ENCODE peak calls at places on chromosome 17, in seven cellular contexts. One of them, this sample, is unnamed.

GRCh38 chr17:77530591-77530990 is 389.8 kb downstream of the SEC14L1 start:
- DNase-seq in heart right ventricle: no peak
- DNase-seq in uterus: no peak
- DNase-seq in sigmoid colon: no peak
- DNase-seq in adrenal gland: no peak
- DNase-seq in activated CD8-positive, alpha-beta T cell treated with anti-CD3 and anti-CD28 coated beads for 36 hours: no peak
- DNase-seq in prostate gland: no peak
- DNase-seq in this sample: no peak

GRCh38 chr17:41492351-41492750 is 2.6 kb upstream of the KRT36 start:
- DNase-seq in heart right ventricle: no peak
- DNase-seq in uterus: peak; percentile 38
- DNase-seq in sigmoid colon: no peak
- DNase-seq in adrenal gland: peak; percentile 42
- DNase-seq in activated CD8-positive, alpha-beta T cell treated with anti-CD3 and anti-CD28 coated beads for 36 hours: no peak
- DNase-seq in prostate gland: no peak
- DNase-seq in this sample: no peak

GRCh38 chr17:82021728-82022309 is 859 bp downstream of the CENPX start:
- DNase-seq in heart right ventricle: no peak
- DNase-seq in uterus: no peak
- DNase-seq in sigmoid colon: no peak
- DNase-seq in adrenal gland: no peak
- DNase-seq in activated CD8-positive, alpha-beta T cell treated with anti-CD3 and anti-CD28 coated beads for 36 hours: peak; percentile 39
- DNase-seq in prostate gland: no peak
- DNase-seq in this sample: no peak

GRCh38 chr17:44266402-44267164 is 1.4 kb downstream of the SLC4A1 start:
- DNase-seq in heart right ventricle: no peak
- DNase-seq in uterus: no peak
- DNase-seq in sigmoid colon: no peak
- DNase-seq in adrenal gland: no peak
- DNase-seq in activated CD8-positive, alpha-beta T cell treated with anti-CD3 and anti-CD28 coated beads for 36 hours: no peak
- DNase-seq in prostate gland: no peak
- DNase-seq in this sample: no peak

GRCh38 chr17:42050360-42051012 is at the start of gene C17orf113:
- DNase-seq in heart right ventricle: peak; percentile 59
- DNase-seq in uterus: peak; percentile 50
- DNase-seq in sigmoid colon: peak; percentile 75
- DNase-seq in adrenal gland: peak; percentile 47
- DNase-seq in activated CD8-positive, alpha-beta T cell treated with anti-CD3 and anti-CD28 coated beads for 36 hours: peak; percentile 62
- DNase-seq in prostate gland: peak; percentile 41
- DNase-seq in this sample: no peak

GRCh38 chr17:61540870-61541269 is 50.1 kb downstream of the NACA2 start:
- DNase-seq in heart right ventricle: no peak
- DNase-seq in uterus: no peak
- DNase-seq in sigmoid colon: no peak
- DNase-seq in adrenal gland: no peak
- DNase-seq in activated CD8-positive, alpha-beta T cell treated with anti-CD3 and anti-CD28 coated beads for 36 hours: no peak
- DNase-seq in prostate gland: no peak
- DNase-seq in this sample: no peak

GRCh38 chr17:58224315-58224714 is 5.3 kb upstream of the MKS1 start:
- DNase-seq in heart right ventricle: no peak
- DNase-seq in uterus: no peak
- DNase-seq in sigmoid colon: no peak
- DNase-seq in adrenal gland: no peak
- DNase-seq in activated CD8-positive, alpha-beta T cell treated with anti-CD3 and anti-CD28 coated beads for 36 hours: no peak
- DNase-seq in prostate gland: no peak
- DNase-seq in this sample: no peak

GRCh38 chr17:3911271-3912053 is 4.8 kb downstream of the P2RX1 start:
- DNase-seq in heart right ventricle: no peak
- DNase-seq in uterus: no peak
- DNase-seq in sigmoid colon: no peak
- DNase-seq in adrenal gland: no peak
- DNase-seq in activated CD8-positive, alpha-beta T cell treated with anti-CD3 and anti-CD28 coated beads for 36 hours: peak; percentile 95
- DNase-seq in prostate gland: no peak
- DNase-seq in this sample: no peak

GRCh38 chr17:17635126-17635525 is 43.6 kb upstream of the PEMT start:
- DNase-seq in heart right ventricle: no peak
- DNase-seq in uterus: no peak
- DNase-seq in sigmoid colon: no peak
- DNase-seq in adrenal gland: no peak
- DNase-seq in activated CD8-positive, alpha-beta T cell treated with anti-CD3 and anti-CD28 coated beads for 36 hours: no peak
- DNase-seq in prostate gland: no peak
- DNase-seq in this sample: no peak

GRCh38 chr17:30796016-30796415 is 28.5 kb downstream of the CRLF3 start:
- DNase-seq in heart right ventricle: no peak
- DNase-seq in uterus: no peak
- DNase-seq in sigmoid colon: no peak
- DNase-seq in adrenal gland: no peak
- DNase-seq in activated CD8-positive, alpha-beta T cell treated with anti-CD3 and anti-CD28 coated beads for 36 hours: no peak
- DNase-seq in prostate gland: no peak
- DNase-seq in this sample: no peak

GRCh38 chr17:43637563-43638323 is 24.0 kb downstream of the MEOX1 start:
- DNase-seq in heart right ventricle: no peak
- DNase-seq in uterus: no peak
- DNase-seq in sigmoid colon: no peak
- DNase-seq in adrenal gland: no peak
- DNase-seq in activated CD8-positive, alpha-beta T cell treated with anti-CD3 and anti-CD28 coated beads for 36 hours: no peak
- DNase-seq in prostate gland: no peak
- DNase-seq in this sample: no peak

GRCh38 chr17:4331614-4332013 is 34.9 kb downstream of the UBE2G1 start:
- DNase-seq in heart right ventricle: no peak
- DNase-seq in uterus: no peak
- DNase-seq in sigmoid colon: no peak
- DNase-seq in adrenal gland: no peak
- DNase-seq in activated CD8-positive, alpha-beta T cell treated with anti-CD3 and anti-CD28 coated beads for 36 hours: no peak
- DNase-seq in prostate gland: no peak
- DNase-seq in this sample: no peak

GRCh38 chr17:13869301-13869700 is 200.0 kb upstream of the COX10 start:
- DNase-seq in heart right ventricle: no peak
- DNase-seq in uterus: no peak
- DNase-seq in sigmoid colon: no peak
- DNase-seq in adrenal gland: no peak
- DNase-seq in activated CD8-positive, alpha-beta T cell treated with anti-CD3 and anti-CD28 coated beads for 36 hours: no peak
- DNase-seq in prostate gland: no peak
- DNase-seq in this sample: no peak

GRCh38 chr17:8126306-8127066 is 2.6 kb upstream of the HES7 start:
- DNase-seq in heart right ventricle: peak; percentile 63
- DNase-seq in uterus: peak; percentile 56
- DNase-seq in sigmoid colon: no peak
- DNase-seq in adrenal gland: peak; percentile 45
- DNase-seq in activated CD8-positive, alpha-beta T cell treated with anti-CD3 and anti-CD28 coated beads for 36 hours: peak; percentile 59
- DNase-seq in prostate gland: peak; percentile 56
- DNase-seq in this sample: no peak

GRCh38 chr17:61551255-61551742 is 39.7 kb downstream of the NACA2 start:
- DNase-seq in heart right ventricle: no peak
- DNase-seq in uterus: no peak
- DNase-seq in sigmoid colon: no peak
- DNase-seq in adrenal gland: no peak
- DNase-seq in activated CD8-positive, alpha-beta T cell treated with anti-CD3 and anti-CD28 coated beads for 36 hours: no peak
- DNase-seq in prostate gland: no peak
- DNase-seq in this sample: no peak

GRCh38 chr17:2146132-2146871 is 91.4 kb downstream of the HIC1 start:
- DNase-seq in heart right ventricle: no peak
- DNase-seq in uterus: no peak
- DNase-seq in sigmoid colon: no peak
- DNase-seq in adrenal gland: no peak
- DNase-seq in activated CD8-positive, alpha-beta T cell treated with anti-CD3 and anti-CD28 coated beads for 36 hours: no peak
- DNase-seq in prostate gland: no peak
- DNase-seq in this sample: no peak

GRCh38 chr17:49035470-49036269 is 38.5 kb downstream of the IGF2BP1 start:
- DNase-seq in heart right ventricle: peak; percentile 50
- DNase-seq in uterus: peak; percentile 53
- DNase-seq in sigmoid colon: no peak
- DNase-seq in adrenal gland: peak; percentile 65
- DNase-seq in activated CD8-positive, alpha-beta T cell treated with anti-CD3 and anti-CD28 coated beads for 36 hours: peak; percentile 63
- DNase-seq in prostate gland: no peak
- DNase-seq in this sample: peak; percentile 46

GRCh38 chr17:42979511-42980273 is at the start of gene PTGES3L:
- DNase-seq in heart right ventricle: peak; percentile 51
- DNase-seq in uterus: peak; percentile 45
- DNase-seq in sigmoid colon: peak; percentile 82
- DNase-seq in adrenal gland: peak; percentile 35
- DNase-seq in activated CD8-positive, alpha-beta T cell treated with anti-CD3 and anti-CD28 coated beads for 36 hours: peak; percentile 66
- DNase-seq in prostate gland: peak; percentile 28
- DNase-seq in this sample: no peak

GRCh38 chr17:55699178-55699865 is 23.3 kb downstream of the TMEM100 start:
- DNase-seq in heart right ventricle: no peak
- DNase-seq in uterus: no peak
- DNase-seq in sigmoid colon: no peak
- DNase-seq in adrenal gland: no peak
- DNase-seq in activated CD8-positive, alpha-beta T cell treated with anti-CD3 and anti-CD28 coated beads for 36 hours: no peak
- DNase-seq in prostate gland: no peak
- DNase-seq in this sample: no peak

GRCh38 chr17:12034538-12034937 is 13.9 kb downstream of the MAP2K4 start:
- DNase-seq in heart right ventricle: no peak
- DNase-seq in uterus: no peak
- DNase-seq in sigmoid colon: no peak
- DNase-seq in adrenal gland: no peak
- DNase-seq in activated CD8-positive, alpha-beta T cell treated with anti-CD3 and anti-CD28 coated beads for 36 hours: no peak
- DNase-seq in prostate gland: no peak
- DNase-seq in this sample: no peak

GRCh38 chr17:58556833-58557250 is 42.4 kb upstream of the MTMR4 start:
- DNase-seq in heart right ventricle: no peak
- DNase-seq in uterus: no peak
- DNase-seq in sigmoid colon: no peak
- DNase-seq in adrenal gland: no peak
- DNase-seq in activated CD8-positive, alpha-beta T cell treated with anti-CD3 and anti-CD28 coated beads for 36 hours: no peak
- DNase-seq in prostate gland: no peak
- DNase-seq in this sample: no peak

GRCh38 chr17:43309505-43310329 is 75.9 kb upstream of the RNU2-1 start:
- DNase-seq in heart right ventricle: no peak
- DNase-seq in uterus: no peak
- DNase-seq in sigmoid colon: peak; percentile 51
- DNase-seq in adrenal gland: peak; percentile 18
- DNase-seq in activated CD8-positive, alpha-beta T cell treated with anti-CD3 and anti-CD28 coated beads for 36 hours: no peak
- DNase-seq in prostate gland: peak; percentile 2
- DNase-seq in this sample: no peak

GRCh38 chr17:48637323-48638260 is 11.4 kb upstream of the HOXB9 start:
- DNase-seq in heart right ventricle: no peak
- DNase-seq in uterus: no peak
- DNase-seq in sigmoid colon: peak; percentile 38
- DNase-seq in adrenal gland: no peak
- DNase-seq in activated CD8-positive, alpha-beta T cell treated with anti-CD3 and anti-CD28 coated beads for 36 hours: no peak
- DNase-seq in prostate gland: no peak
- DNase-seq in this sample: no peak

DNA sequence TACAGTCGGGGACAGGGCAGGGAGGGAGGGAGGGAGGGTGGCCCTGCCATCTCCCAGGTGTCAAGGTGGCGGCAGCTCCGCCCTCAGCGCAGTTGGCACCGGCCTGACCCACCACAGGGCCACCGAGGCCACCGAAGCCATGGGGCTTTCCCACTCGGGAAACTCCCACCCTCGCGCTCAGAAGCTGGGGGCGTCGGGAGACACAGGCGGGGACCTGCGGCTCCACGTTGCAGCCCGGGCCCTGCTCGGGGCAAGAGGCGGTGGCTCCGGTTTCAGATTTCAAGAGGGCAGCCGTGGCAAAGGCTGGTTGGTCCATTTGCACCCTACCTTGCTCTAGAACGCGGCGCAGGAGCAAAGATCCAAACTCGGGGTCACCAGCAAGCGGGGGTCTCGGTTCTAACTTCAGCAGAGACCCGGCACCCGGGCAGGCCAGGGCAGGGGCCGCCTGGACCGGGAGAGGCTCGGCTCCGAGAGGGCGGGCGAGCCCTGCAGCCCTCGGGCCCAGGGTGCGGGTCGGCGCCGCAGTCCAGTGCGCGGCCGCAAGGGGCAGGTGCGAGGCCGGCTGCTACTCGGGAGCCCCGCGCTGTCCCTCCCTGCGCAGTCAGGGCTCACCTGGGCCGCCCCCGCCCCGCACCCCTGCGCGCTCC is 412 bp downstream of the CYB561 start:
- DNase-seq in heart right ventricle: no peak
- DNase-seq in uterus: peak; percentile 32
- DNase-seq in sigmoid colon: no peak
- DNase-seq in adrenal gland: peak; percentile 60
- DNase-seq in activated CD8-positive, alpha-beta T cell treated with anti-CD3 and anti-CD28 coated beads for 36 hours: peak; percentile 64
- DNase-seq in prostate gland: peak; percentile 46
- DNase-seq in this sample: no peak
- TF ChIP-seq CTCF in heart right ventricle: peak; percentile 45
- TF ChIP-seq CTCF in uterus: peak; percentile 19
- TF ChIP-seq CTCF in sigmoid colon: peak; percentile 17
- TF ChIP-seq CTCF in adrenal gland: peak; percentile 74
- TF ChIP-seq CTCF in activated CD8-positive, alpha-beta T cell treated with anti-CD3 and anti-CD28 coated beads for 36 hours: peak; percentile 53
- TF ChIP-seq CTCF in prostate gland: peak; percentile 56
- TF ChIP-seq CTCF in this sample: no peak

GRCh38 chr17:75020331-75021110 is 8.1 kb downstream of the MRPL58 start:
- DNase-seq in heart right ventricle: no peak
- DNase-seq in uterus: no peak
- DNase-seq in sigmoid colon: no peak
- DNase-seq in adrenal gland: no peak
- DNase-seq in activated CD8-positive, alpha-beta T cell treated with anti-CD3 and anti-CD28 coated beads for 36 hours: no peak
- DNase-seq in prostate gland: peak; percentile 54
- DNase-seq in this sample: no peak
- TF ChIP-seq CTCF in heart right ventricle: no peak
- TF ChIP-seq CTCF in uterus: no peak
- TF ChIP-seq CTCF in sigmoid colon: no peak
- TF ChIP-seq CTCF in adrenal gland: no peak
- TF ChIP-seq CTCF in activated CD8-positive, alpha-beta T cell treated with anti-CD3 and anti-CD28 coated beads for 36 hours: no peak
- TF ChIP-seq CTCF in prostate gland: no peak
- TF ChIP-seq CTCF in this sample: no peak

GRCh38 chr17:29617125-29617480 is 5.6 kb downstream of the CORO6 start:
- DNase-seq in heart right ventricle: peak; percentile 75
- DNase-seq in uterus: peak; percentile 62
- DNase-seq in sigmoid colon: peak; percentile 89
- DNase-seq in adrenal gland: peak; percentile 83
- DNase-seq in activated CD8-positive, alpha-beta T cell treated with anti-CD3 and anti-CD28 coated beads for 36 hours: peak; percentile 97
- DNase-seq in prostate gland: peak; percentile 63
- DNase-seq in this sample: no peak

GRCh38 chr17:29616300-29617048 is 6.2 kb downstream of the CORO6 start:
- DNase-seq in heart right ventricle: no peak
- DNase-seq in uterus: no peak
- DNase-seq in sigmoid colon: no peak
- DNase-seq in adrenal gland: no peak
- DNase-seq in activated CD8-positive, alpha-beta T cell treated with anti-CD3 and anti-CD28 coated beads for 36 hours: no peak
- DNase-seq in prostate gland: no peak
- DNase-seq in this sample: no peak

GRCh38 chr17:29619251-29619650 is 3.5 kb downstream of the CORO6 start:
- DNase-seq in heart right ventricle: no peak
- DNase-seq in uterus: no peak
- DNase-seq in sigmoid colon: peak; percentile 61
- DNase-seq in adrenal gland: no peak
- DNase-seq in activated CD8-positive, alpha-beta T cell treated with anti-CD3 and anti-CD28 coated beads for 36 hours: peak; percentile 57
- DNase-seq in prostate gland: no peak
- DNase-seq in this sample: no peak

GRCh38 chr17:29618272-29619065 is 4.2 kb downstream of the CORO6 start:
- DNase-seq in heart right ventricle: no peak
- DNase-seq in uterus: no peak
- DNase-seq in sigmoid colon: peak; percentile 63
- DNase-seq in adrenal gland: no peak
- DNase-seq in activated CD8-positive, alpha-beta T cell treated with anti-CD3 and anti-CD28 coated beads for 36 hours: no peak
- DNase-seq in prostate gland: no peak
- DNase-seq in this sample: no peak

GRCh38 chr17:29617481-29618271 is 5.0 kb downstream of the CORO6 start:
- DNase-seq in heart right ventricle: peak; percentile 82
- DNase-seq in uterus: peak; percentile 59
- DNase-seq in sigmoid colon: peak; percentile 86
- DNase-seq in adrenal gland: peak; percentile 80
- DNase-seq in activated CD8-positive, alpha-beta T cell treated with anti-CD3 and anti-CD28 coated beads for 36 hours: peak; percentile 92
- DNase-seq in prostate gland: peak; percentile 64
- DNase-seq in this sample: no peak
- TF ChIP-seq CTCF in heart right ventricle: peak; percentile 59
- TF ChIP-seq CTCF in uterus: peak; percentile 52
- TF ChIP-seq CTCF in sigmoid colon: peak; percentile 30
- TF ChIP-seq CTCF in adrenal gland: peak; percentile 64
- TF ChIP-seq CTCF in activated CD8-positive, alpha-beta T cell treated with anti-CD3 and anti-CD28 coated beads for 36 hours: peak; percentile 38
- TF ChIP-seq CTCF in prostate gland: peak; percentile 81
- TF ChIP-seq CTCF in this sample: no peak

GRCh38 chr17:9676084-9676483 is 30.8 kb downstream of the USP43 start:
- DNase-seq in heart right ventricle: no peak
- DNase-seq in uterus: no peak
- DNase-seq in sigmoid colon: no peak
- DNase-seq in adrenal gland: no peak
- DNase-seq in activated CD8-positive, alpha-beta T cell treated with anti-CD3 and anti-CD28 coated beads for 36 hours: no peak
- DNase-seq in prostate gland: no peak
- DNase-seq in this sample: no peak
- TF ChIP-seq CTCF in heart right ventricle: peak; percentile 18
- TF ChIP-seq CTCF in uterus: no peak
- TF ChIP-seq CTCF in sigmoid colon: no peak
- TF ChIP-seq CTCF in adrenal gland: peak; percentile 9
- TF ChIP-seq CTCF in activated CD8-positive, alpha-beta T cell treated with anti-CD3 and anti-CD28 coated beads for 36 hours: no peak
- TF ChIP-seq CTCF in prostate gland: peak; percentile 28
- TF ChIP-seq CTCF in this sample: no peak